ENCODE peak calls at places on chromosomes 2 and 18, in four cellular contexts. Y, B, T and K are unnamed samples.

GRCh38 chr2:20432714-20433113 is 14.2 kb upstream of the RHOB start:
- DNase-seq in B (no peak), Y (no peak), T (no peak), K (no peak)

GRCh38 chr18:69817335-69817935 is 130.2 kb downstream of the CD226 start:
- DNase-seq in T (no peak), Y (no peak), B (no peak), K (no peak)

GRCh38 chr18:62329676-62330454 is 4.8 kb downstream of the TNFRSF11A start:
- DNase-seq in B (no peak), Y (no peak), T (peak), K (no peak)

GRCh38 chr2:120589782-120590608 is 145.7 kb upstream of the GLI2 start:
- DNase-seq in B (no peak), T (peak), Y (no peak), K (no peak)

GRCh38 chr2:217313386-217313785 is 453.5 kb upstream of the TNP1 start:
- DNase-seq in B (no peak), T (no peak), Y (no peak), K (no peak)

GRCh38 chr2:86199834-86200177 is 549 bp downstream of the MRPL35 start:
- DNase-seq in B (no peak), T (no peak), Y (no peak), K (no peak)

GRCh38 chr2:177331446-177331997 is 61.1 kb upstream of the AGPS start:
- DNase-seq in B (no peak), T (no peak), Y (no peak), K (no peak)

GRCh38 chr2:241895732-241896641 is 26.5 kb downstream of the RTP5 start:
- DNase-seq in T (no peak), Y (no peak), B (no peak), K (peak)

GRCh38 chr2:42926438-42927333 is 134.3 kb upstream of the HAAO start:
- DNase-seq in Y (peak), B (peak), T (peak), K (no peak)

GRCh38 chr2:120747281-120747680 is 11.6 kb downstream of the GLI2 start:
- DNase-seq in T (no peak), Y (no peak), B (no peak), K (no peak)

GRCh38 chr2:10225291-10226031 is 77.2 kb upstream of the HPCAL1 start:
- DNase-seq in Y (peak), B (no peak), T (no peak), K (no peak)

GRCh38 chr2:197369228-197369945 is 58.8 kb upstream of the ANKRD44 start:
- DNase-seq in T (no peak), Y (no peak), B (no peak), K (no peak)

GRCh38 chr18:77191241-77191751 is 58.4 kb upstream of the GALR1 start:
- DNase-seq in Y (no peak), T (no peak), B (no peak), K (no peak)

DNA sequence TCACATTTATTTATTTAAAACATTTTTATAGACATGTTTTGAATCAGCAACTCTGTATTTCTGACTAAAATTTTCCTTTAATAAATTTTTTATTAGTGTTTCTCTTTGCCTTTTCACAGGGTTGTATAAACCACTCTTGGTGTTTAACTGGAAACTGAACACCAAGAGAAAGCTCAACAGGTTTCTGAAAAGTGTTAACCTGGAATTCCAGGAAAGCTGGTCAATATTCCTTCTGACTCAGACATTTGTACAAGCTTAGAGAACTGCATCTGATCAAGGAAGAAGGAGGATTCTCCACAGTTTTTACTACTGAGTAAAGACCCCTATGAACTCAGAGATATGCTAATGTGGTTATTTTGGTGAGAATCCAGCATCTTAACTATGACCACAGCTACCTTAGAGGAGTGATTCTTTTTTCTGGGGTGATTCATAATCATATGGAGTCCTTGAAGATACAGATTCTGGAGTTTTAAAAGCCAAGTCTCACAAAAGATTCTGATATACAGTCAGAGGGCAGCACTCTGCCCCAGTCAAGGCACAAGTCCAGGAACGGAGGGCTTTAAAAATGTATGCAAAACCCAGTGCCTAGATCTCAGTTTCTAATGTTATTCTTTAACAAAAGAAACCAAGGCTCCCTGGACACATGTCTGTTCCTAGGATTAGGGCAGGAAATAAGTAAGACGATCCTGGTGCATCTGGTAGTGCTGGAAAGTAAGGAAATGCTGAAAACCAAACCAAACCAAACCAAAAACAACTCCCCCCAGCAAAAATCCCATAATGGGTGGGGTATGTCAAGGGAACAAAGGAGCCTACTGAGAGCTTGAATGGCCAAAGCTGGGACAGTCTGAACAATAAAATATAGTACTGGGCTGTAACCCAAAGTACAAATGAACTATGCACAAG is 85.0 kb upstream of the FZD5 start:
- DNase-seq in B (no peak), T (no peak), Y (no peak), K (no peak)
- TF ChIP-seq ELF4 in B (no peak), T (no peak), Y (no peak), K (no peak)

GRCh38 chr2:205464681-205465080 is 217.6 kb upstream of the NRP2 start:
- DNase-seq in T (no peak), Y (no peak), B (no peak), K (no peak)
- TF ChIP-seq ELF4 in T (no peak), Y (no peak), B (no peak), K (no peak)

GRCh38 chr2:149213764-149214493 is 116.5 kb upstream of the LYPD6 start:
- DNase-seq in Y (no peak), B (no peak), T (no peak), K (no peak)
- TF ChIP-seq ELF4 in Y (no peak), B (no peak), T (no peak), K (no peak)

GRCh38 chr18:66722671-66723070 is 118.8 kb upstream of the CDH19 start:
- DNase-seq in T (no peak), B (no peak), Y (no peak), K (no peak)
- TF ChIP-seq ELF4 in T (no peak), B (no peak), Y (no peak), K (no peak)

DNA sequence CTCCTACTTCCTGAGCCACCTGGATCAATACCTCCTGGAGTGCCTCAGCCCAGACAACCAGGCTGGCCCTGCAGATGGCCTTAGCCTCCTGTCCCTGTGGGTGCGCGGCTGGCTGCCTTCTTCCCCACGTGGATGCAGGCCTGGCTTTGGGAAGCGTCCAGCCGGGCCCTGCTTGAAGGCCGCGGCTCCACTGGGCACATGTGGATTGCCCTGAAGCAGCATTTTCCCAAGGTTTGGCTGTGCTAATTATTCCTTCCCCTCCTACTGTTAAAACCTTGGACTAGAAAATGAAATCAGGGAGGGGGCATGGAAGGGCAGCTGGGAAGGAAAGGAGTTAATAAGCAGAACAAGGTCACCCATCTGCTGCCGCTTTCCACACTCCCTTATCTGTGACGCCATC is 143.0 kb upstream of the GATA6 start:
- DNase-seq in B (no peak), T (no peak), Y (no peak), K (no peak)
- TF ChIP-seq ELF4 in B (no peak), T (no peak), Y (no peak), K (no peak)

DNA sequence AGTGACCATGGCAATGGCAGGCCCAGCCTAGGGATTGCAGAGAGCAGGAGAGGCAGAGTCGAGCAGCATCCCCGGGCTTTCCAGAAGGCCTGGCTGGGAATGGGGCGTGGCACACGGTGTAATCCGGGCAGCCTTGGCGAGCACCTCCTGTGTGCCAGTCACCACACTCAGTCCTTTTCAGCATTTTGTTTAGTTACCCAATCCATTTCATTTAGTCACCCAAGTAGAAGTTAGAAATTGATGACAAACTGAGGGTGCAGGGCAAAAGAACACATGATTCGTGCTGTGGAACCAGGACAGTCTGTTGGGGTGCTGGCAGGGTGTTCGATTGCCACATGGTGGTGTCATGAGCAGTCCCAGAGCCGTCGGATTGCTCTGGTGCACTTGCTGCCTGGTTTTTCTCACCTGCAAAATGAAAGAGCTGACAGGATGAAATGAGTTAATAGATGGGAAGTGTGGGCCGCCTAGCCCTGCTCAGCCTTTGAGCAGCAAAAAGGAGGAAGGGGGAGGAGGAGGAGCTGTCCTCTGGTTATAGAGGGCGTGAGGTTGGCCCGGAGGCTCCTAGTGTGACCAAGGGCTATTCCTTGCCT is 299.4 kb downstream of the AGAP1 start:
- DNase-seq in Y (peak), T (peak), B (peak), K (peak)
- TF ChIP-seq ELF4 in Y (no peak), T (no peak), B (no peak), K (no peak)

GRCh38 chr2:233835230-233836186 is 18.8 kb downstream of the HJURP start:
- DNase-seq in B (no peak), T (no peak), Y (no peak), K (no peak)

GRCh38 chr2:233832869-233833812 is 21.2 kb downstream of the HJURP start:
- DNase-seq in B (no peak), T (peak), Y (peak), K (peak)

GRCh38 chr2:233836359-233836758 is 18.0 kb downstream of the HJURP start:
- DNase-seq in Y (no peak), T (no peak), B (no peak), K (no peak)

GRCh38 chr2:233832414-233832813 is 21.9 kb downstream of the HJURP start:
- DNase-seq in Y (no peak), B (no peak), T (no peak), K (no peak)

DNA sequence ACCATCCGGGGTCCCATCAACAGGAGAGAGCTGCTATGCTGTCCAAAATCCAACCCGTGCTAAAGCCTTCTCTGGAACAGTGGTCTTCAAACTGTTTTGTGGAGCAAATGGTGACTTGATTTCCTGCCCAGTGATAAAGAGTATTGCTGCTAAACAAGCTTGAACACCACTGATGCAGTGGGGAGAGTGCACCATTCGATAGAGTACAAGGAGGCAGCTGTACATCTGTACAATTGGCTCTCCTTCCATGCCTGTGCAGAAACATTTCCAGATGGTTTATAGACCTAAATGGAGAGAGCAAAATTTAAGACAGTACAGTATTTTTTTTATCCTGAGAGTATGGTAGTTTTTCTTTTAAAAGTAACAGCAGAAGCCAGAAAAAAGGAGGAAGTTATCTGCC is 20.0 kb downstream of the HJURP start:
- DNase-seq in B (no peak), Y (no peak), T (no peak), K (no peak)
- TF ChIP-seq ELF4 in B (no peak), Y (no peak), T (no peak), K (no peak)

DNA sequence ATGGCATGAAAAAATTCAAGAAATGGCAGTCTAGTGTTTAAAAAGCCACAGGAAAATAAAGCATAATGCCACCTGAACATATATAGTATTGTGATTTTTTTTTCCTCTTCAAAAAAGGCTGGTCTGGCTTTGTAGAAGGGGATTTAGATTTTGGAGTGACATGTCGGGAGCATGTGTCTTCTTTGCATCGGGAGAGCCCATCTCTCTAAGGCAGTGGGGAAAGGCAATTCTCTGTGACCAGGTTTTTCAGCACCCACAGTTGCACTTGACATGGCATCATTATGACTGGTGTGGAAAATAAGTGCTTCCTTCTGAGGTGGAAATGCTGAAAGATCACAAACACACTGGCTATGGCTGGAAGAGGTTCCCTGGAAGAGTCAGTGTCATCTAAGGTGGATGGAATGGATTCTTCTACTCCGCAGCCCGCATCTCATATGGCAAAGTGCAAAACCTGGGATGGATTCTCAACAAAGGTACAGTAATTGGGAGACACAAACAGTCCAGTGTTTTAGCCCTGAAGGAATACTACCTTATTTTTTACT is 172.5 kb downstream of the AGAP1 start:
- DNase-seq in Y (no peak), T (peak), B (no peak), K (peak)
- TF ChIP-seq ELF4 in Y (no peak), T (no peak), B (no peak), K (no peak)

GRCh38 chr2:232478571-232479340 is 8.9 kb downstream of the ECEL1 start:
- DNase-seq in B (no peak), Y (no peak), T (no peak), K (no peak)

GRCh38 chr2:232476045-232476444 is 11.6 kb downstream of the ECEL1 start:
- DNase-seq in Y (no peak), B (no peak), T (no peak), K (no peak)

GRCh38 chr2:232476791-232477190 is 10.8 kb downstream of the ECEL1 start:
- DNase-seq in B (no peak), Y (no peak), T (no peak), K (no peak)

GRCh38 chr2:232477751-232478510 is 9.7 kb downstream of the ECEL1 start:
- DNase-seq in T (no peak), Y (peak), B (no peak), K (no peak)

DNA sequence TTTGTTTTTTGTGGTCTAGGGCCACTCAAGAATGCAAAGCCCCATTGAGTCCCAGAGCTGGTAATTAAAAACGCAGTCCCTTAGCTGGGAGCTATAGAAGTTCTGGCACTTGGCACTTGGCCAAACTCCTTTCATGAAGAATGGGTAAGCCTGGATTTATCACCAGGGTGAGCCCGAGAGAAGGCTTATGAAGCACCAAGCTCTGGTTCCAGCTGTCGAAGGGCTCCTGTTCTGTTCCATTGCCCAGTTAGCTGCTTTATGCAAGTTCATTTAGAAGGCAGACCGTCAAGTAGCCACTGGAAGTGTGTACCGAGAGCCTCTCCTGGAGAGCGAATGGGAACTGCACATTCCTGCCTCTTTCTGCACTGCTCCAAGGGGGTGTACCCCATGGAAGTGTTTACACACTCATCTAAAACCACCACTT is 14.2 kb downstream of the ECEL1 start:
- DNase-seq in Y (no peak), B (peak), T (no peak), K (peak)
- TF ChIP-seq ELF4 in Y (no peak), B (no peak), T (no peak), K (no peak)

GRCh38 chr2:72833084-72833714 is 7.4 kb upstream of the EXOC6B start:
- DNase-seq in B (no peak), T (no peak), Y (no peak), K (no peak)
- TF ChIP-seq ELF4 in B (no peak), T (no peak), Y (no peak), K (no peak)